ENCODE peak calls at places on chromosomes 4 and X, in six cellular contexts. S, F, W, T, C and L are unnamed samples. For H3K4me1, the result is how much of the 10 kb centered on the place peaks cover.

GRCh38 chrX:37767438-37767837 is 12.4 kb upstream of the CYBB start:
- DNase-seq in T (no peak), F (no peak), C (no peak), W (no peak), S (no peak), L (no peak)

GRCh38 chr4:87853108-87853507 is 20.3 kb downstream of the MEPE start:
- DNase-seq in C (no peak), T (no peak), F (peak), W (no peak), S (peak), L (no peak)

GRCh38 chr4:15936495-15936894 is 2.0 kb downstream of the FGFBP1 start:
- DNase-seq in T (no peak), C (no peak), F (no peak), S (no peak), W (no peak), L (no peak)

GRCh38 chr4:1711055-1711905 is 839 bp downstream of the SLBP start:
- DNase-seq in F (peak), W (no peak), T (peak), C (peak), S (peak), L (peak)

GRCh38 chrX:53047228-53047627 is 1.4 kb upstream of the GPR173 start:
- DNase-seq in W (no peak), C (no peak), S (no peak), F (peak), T (no peak), L (no peak)

GRCh38 chr4:114606240-114606639 is 7.6 kb downstream of the UGT8 start:
- DNase-seq in S (no peak), T (no peak), W (no peak), F (no peak), C (no peak), L (no peak)

GRCh38 chr4:83138979-83139378 is 24.4 kb upstream of the PLAC8 start:
- DNase-seq in T (no peak), C (no peak), F (no peak), S (no peak), W (no peak), L (no peak)

GRCh38 chr4:25487155-25487554 is 110.1 kb downstream of the ANAPC4 start:
- DNase-seq in C (no peak), W (no peak), S (no peak), F (no peak), T (no peak), L (no peak)

GRCh38 chrX:135649561-135649960 is 63.9 kb upstream of the CT45A1 start:
- DNase-seq in T (no peak), F (no peak), C (no peak), S (no peak), W (no peak), L (no peak)

GRCh38 chr4:2071252-2071911 is 12.3 kb downstream of the NAT8L start:
- DNase-seq in F (no peak), W (no peak), T (peak), S (no peak), C (no peak), L (no peak)

GRCh38 chrX:2679534-2680485 is 11.3 kb upstream of the CD99 start:
- DNase-seq in T (no peak), C (no peak), S (no peak), W (no peak), F (peak), L (peak)

GRCh38 chr4:125085-125820 is 952 bp downstream of the ZNF718 start:
- DNase-seq in F (no peak), C (no peak), T (peak), S (peak), W (no peak), L (peak)

GRCh38 chr4:42750091-42750490 is 93.2 kb upstream of the ATP8A1 start:
- DNase-seq in F (peak), W (no peak), S (no peak), C (no peak), T (no peak), L (peak)

DNA sequence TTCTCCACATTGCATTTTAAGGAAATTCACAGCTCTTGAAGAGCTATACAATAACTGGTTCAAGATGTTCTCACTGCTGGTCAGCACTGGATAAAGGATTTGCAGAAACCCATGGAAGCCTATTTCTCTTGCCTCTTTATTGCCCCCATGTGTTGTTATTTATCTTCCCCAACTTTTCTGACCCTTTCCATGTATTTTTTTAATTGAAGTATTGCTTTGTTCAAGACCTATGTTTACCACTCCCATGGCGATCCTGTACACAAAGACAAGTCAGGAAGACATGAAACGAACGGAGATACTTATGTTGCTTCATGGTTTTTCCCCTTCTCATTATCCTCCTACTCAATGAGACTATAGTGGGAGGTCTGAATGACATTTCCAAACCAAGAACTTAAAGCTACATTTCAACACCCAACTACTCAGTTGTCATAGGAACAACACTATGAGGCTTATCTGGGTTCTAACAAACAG is 566.4 kb upstream of the DIPK2B start:
- DNase-seq in T (no peak), F (peak), W (no peak), S (peak), C (no peak), L (no peak)
- H3K27ac ChIP-seq in T (no peak), F (peak), W (no peak), S (peak), C (peak), L (no peak)

DNA sequence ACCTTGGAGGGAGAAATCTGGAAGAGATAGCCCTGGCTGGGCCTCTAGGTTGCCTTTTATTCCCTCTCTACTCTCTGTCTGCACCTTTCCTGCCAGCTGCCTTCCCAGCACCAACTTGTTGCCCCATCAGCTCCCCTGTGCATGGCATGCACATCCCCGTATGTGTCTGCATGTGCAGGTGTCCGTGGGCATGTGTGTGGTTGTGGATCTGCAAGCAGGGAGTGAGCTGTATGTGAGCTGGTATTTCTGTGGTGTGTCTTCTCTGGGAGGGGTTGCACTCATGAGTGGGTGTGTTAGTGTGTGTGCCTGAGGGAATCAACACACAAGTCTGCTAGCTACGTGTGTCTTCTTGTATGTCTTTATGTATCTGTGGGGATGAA is 9.9 kb downstream of the L1CAM start:
- DNase-seq in C (no peak), T (no peak), W (no peak), F (no peak), S (no peak), L (no peak)
- H3K4me1 ChIP-seq in C (under half), T (under half), W (under half), F (under half), S (under half), L (under half)

GRCh38 chrX:155263854-155264628 is at the start of gene RAB39B:
- DNase-seq in W (peak), C (no peak), T (peak), S (peak), F (peak), L (peak)
- TF ChIP-seq POLR2A in W (no peak), C (no peak), T (no peak), S (no peak), F (no peak), L (no peak)

GRCh38 chr4:112860731-112861377 is 188.6 kb upstream of the ANK2 start:
- DNase-seq in S (no peak), F (no peak), W (no peak), T (no peak), C (no peak), L (no peak)

GRCh38 chr4:112861378-112862317 is 187.8 kb upstream of the ANK2 start:
- DNase-seq in S (no peak), W (no peak), F (no peak), T (no peak), C (no peak), L (no peak)

GRCh38 chr4:112865443-112865842 is 184.0 kb upstream of the ANK2 start:
- DNase-seq in W (no peak), F (no peak), C (no peak), T (no peak), S (no peak), L (no peak)

GRCh38 chr4:112859456-112860184 is 189.8 kb upstream of the ANK2 start:
- DNase-seq in C (no peak), T (no peak), F (no peak), S (no peak), W (no peak), L (no peak)

GRCh38 chr4:112862318-112862674 is 187.2 kb upstream of the ANK2 start:
- DNase-seq in T (no peak), F (no peak), C (no peak), W (no peak), S (no peak), L (no peak)
- H3K27ac ChIP-seq in T (no peak), F (no peak), C (no peak), W (peak), S (no peak), L (no peak)

DNA sequence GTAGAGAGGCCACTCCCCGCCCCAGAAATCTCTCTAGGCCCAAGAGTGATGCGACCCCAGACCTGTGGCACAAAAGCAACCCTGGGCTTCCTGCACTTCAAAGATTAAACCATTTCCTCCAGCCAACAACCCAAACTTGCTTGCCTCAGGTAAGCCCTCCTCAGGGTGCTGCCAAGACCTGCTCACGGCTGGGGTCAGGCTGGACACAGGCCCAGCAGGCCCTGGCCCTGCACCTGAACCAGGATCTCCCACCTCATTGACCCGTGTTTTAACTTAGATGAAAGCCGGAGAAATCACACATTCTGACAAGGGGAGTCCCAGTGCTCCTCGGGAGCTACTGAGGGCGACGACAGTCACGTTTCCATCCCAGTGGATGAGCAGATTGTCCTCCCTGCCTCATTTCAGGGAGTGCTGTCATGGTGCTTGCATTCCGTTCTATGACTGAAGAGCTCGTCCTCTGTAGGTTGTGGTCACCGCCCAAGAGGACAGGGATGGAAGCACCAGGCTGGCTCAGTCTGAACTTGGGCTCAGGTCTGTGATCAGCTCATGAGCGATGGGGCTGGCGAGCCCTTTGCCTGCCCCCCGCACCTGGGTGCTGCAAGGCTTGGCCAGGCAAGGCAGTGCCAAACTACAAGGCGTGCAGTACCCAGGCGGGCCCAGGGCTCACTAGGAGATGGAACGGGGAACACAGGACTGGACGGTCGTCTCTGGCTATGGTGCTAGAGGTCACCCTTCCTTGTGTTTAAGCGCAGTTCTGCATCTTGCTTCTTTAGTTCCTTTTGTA is 25.9 kb downstream of the WDR1 start:
- DNase-seq in S (no peak), T (peak), W (no peak), F (no peak), C (no peak), L (no peak)
- H3K4me1 ChIP-seq in S (under half), T (under half), W (under half), F (half or more), C (half or more), L (under half)

GRCh38 chr4:3416270-3416669 is 25.5 kb upstream of the HGFAC start:
- DNase-seq in W (peak), C (no peak), F (no peak), T (no peak), S (no peak), L (no peak)

GRCh38 chr4:3416821-3417221 is 24.9 kb upstream of the HGFAC start:
- DNase-seq in T (peak), C (no peak), W (no peak), S (no peak), F (no peak), L (no peak)

GRCh38 chr4:3418029-3418762 is 23.6 kb upstream of the HGFAC start:
- DNase-seq in T (peak), S (no peak), C (no peak), W (peak), F (no peak), L (no peak)

GRCh38 chr4:3415471-3416141 is 26.2 kb upstream of the HGFAC start:
- DNase-seq in T (no peak), C (no peak), F (no peak), W (peak), S (no peak), L (no peak)

DNA sequence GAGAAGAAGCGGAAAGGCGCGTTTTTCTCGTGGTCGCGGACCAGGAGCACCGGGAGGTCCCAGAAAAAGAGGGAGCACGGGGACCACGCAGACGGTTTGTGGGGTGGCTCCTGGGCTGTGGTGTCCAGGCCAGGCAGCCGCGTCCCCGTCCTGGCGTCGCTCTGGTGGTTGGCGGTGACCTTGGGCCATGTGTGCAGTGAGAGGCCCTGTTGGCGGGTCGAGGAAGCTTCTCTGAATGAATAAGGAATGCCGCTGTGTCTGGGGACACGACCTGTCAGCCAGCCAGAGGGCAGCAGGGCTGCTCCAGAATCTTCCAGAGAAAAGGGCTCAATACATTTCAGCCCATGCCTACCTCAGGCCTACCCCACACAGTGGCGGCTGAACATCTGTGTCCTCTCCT is 24.3 kb upstream of the HGFAC start:
- DNase-seq in S (no peak), W (peak), F (no peak), C (no peak), T (peak), L (no peak)
- TF ChIP-seq POLR2A in S (no peak), W (no peak), F (no peak), C (no peak), T (no peak), L (no peak)